ENCODE peak calls at places on chromosomes 11 and 22, in nine cellular contexts. Z is Caco-2; R is astrocyte of the spinal cord; W is left ventricle myocardium inferior; L is AG04449; Y is breast epithelium; U is body of pancreas; S is effector memory CD4-positive, alpha-beta T cell; M is hepatocyte. O is an unnamed sample.

GRCh38 chr11:35235944-35236666 is 97.1 kb downstream of the CD44 start:
- DNase-seq in Z (no peak), R (peak), W (no peak), L (no peak), Y (peak), U (peak), S (peak), M (no peak), O (peak)

GRCh38 chr22:20430641-20431519 is 6.7 kb downstream of the SCARF2 start:
- DNase-seq in Z (no peak), R (no peak), W (peak), L (no peak), Y (no peak), U (peak), S (peak), M (peak), O (no peak)

GRCh38 chr11:30579348-30579747 is 6.8 kb downstream of the MPPED2 start:
- DNase-seq in Z (no peak), R (no peak), W (no peak), L (no peak), Y (no peak), U (no peak), S (no peak), M (no peak), O (no peak)

GRCh38 chr11:61115498-61116224 is 13.4 kb downstream of the CD5 start:
- DNase-seq in Z (no peak), R (no peak), W (no peak), L (no peak), Y (no peak), U (no peak), S (no peak), M (no peak), O (no peak)

GRCh38 chr11:47467372-47467771 is 18.4 kb upstream of the RAPSN start:
- DNase-seq in Z (no peak), R (no peak), W (no peak), L (no peak), Y (no peak), U (peak), S (no peak), M (no peak), O (no peak)

GRCh38 chr11:60169264-60169915 is 13.5 kb downstream of the MS4A6A start:
- DNase-seq in Z (no peak), R (peak), W (no peak), L (no peak), Y (no peak), U (peak), S (no peak), M (no peak), O (peak)

GRCh38 chr22:44797181-44797720 is 44.9 kb downstream of the ARHGAP8 start:
- DNase-seq in Z (no peak), R (no peak), W (no peak), L (no peak), Y (no peak), U (no peak), S (no peak), M (no peak), O (no peak)

GRCh38 chr11:113447621-113448310 is 27.4 kb downstream of the DRD2 start:
- DNase-seq in Z (no peak), R (peak), W (no peak), L (no peak), Y (no peak), U (no peak), S (no peak), M (no peak), O (peak)

GRCh38 chr22:35930933-35931332 is 97.7 kb downstream of the RBFOX2 start:
- DNase-seq in Z (no peak), R (peak), W (no peak), L (no peak), Y (no peak), U (peak), S (no peak), M (peak), O (no peak)

GRCh38 chr22:28477556-28477955 is 202.1 kb downstream of the TTC28 start:
- DNase-seq in Z (no peak), R (no peak), W (no peak), L (no peak), Y (no peak), U (no peak), S (no peak), M (no peak), O (no peak)

GRCh38 chr11:123313261-123313660 is 116.8 kb upstream of the GRAMD1B start:
- DNase-seq in Z (no peak), R (no peak), W (no peak), L (no peak), Y (no peak), U (no peak), S (no peak), M (no peak), O (no peak)

GRCh38 chr22:21570398-21570797 is 2.9 kb downstream of the UBE2L3 start:
- DNase-seq in Z (no peak), R (no peak), W (no peak), L (no peak), Y (no peak), U (no peak), S (no peak), M (no peak), O (no peak)

GRCh38 chr11:44528103-44528502 is 37.4 kb upstream of the CD82 start:
- DNase-seq in Z (no peak), R (no peak), W (no peak), L (no peak), Y (no peak), U (no peak), S (no peak), M (peak), O (no peak)

GRCh38 chr11:121282376-121282775 is 10.2 kb upstream of the SC5D start:
- DNase-seq in Z (no peak), R (no peak), W (no peak), L (no peak), Y (no peak), U (no peak), S (no peak), M (no peak), O (no peak)

GRCh38 chr11:16923987-16924386 is 90.2 kb downstream of the PLEKHA7 start:
- DNase-seq in Z (peak), R (no peak), W (no peak), L (no peak), Y (no peak), U (peak), S (no peak), M (peak), O (no peak)
- H3K4me3 ChIP-seq in Z (peak), R (no peak), W (peak), L (no peak), Y (no peak), U (no peak), S (no peak), M (no peak), O (no peak)

GRCh38 chr11:134246678-134247077 is 6.5 kb downstream of the THYN1 start:
- DNase-seq in Z (no peak), R (no peak), W (no peak), L (no peak), Y (no peak), U (no peak), S (no peak), M (no peak), O (no peak)

GRCh38 chr11:134246100-134246499 is 7.1 kb downstream of the THYN1 start:
- DNase-seq in Z (no peak), R (no peak), W (no peak), L (no peak), Y (no peak), U (no peak), S (no peak), M (no peak), O (no peak)

GRCh38 chr11:134244593-134244992 is 8.6 kb downstream of the THYN1 start:
- DNase-seq in Z (peak), R (no peak), W (no peak), L (no peak), Y (no peak), U (no peak), S (no peak), M (peak), O (no peak)

GRCh38 chr11:134243913-134244312 is 9.2 kb downstream of the THYN1 start:
- DNase-seq in Z (peak), R (no peak), W (no peak), L (no peak), Y (no peak), U (peak), S (no peak), M (no peak), O (no peak)

GRCh38 chr11:134245434-134245833 is 7.7 kb downstream of the THYN1 start:
- DNase-seq in Z (peak), R (no peak), W (no peak), L (no peak), Y (no peak), U (no peak), S (no peak), M (no peak), O (no peak)
- H3K4me3 ChIP-seq in Z (no peak), R (no peak), W (no peak), L (no peak), Y (no peak), U (no peak), S (no peak), M (no peak), O (no peak)

GRCh38 chr11:70934999-70935768 is 317.2 kb downstream of the SHANK2 start:
- DNase-seq in Z (no peak), R (no peak), W (no peak), L (no peak), Y (no peak), U (no peak), S (no peak), M (no peak), O (peak)
- H3K4me3 ChIP-seq in Z (no peak), R (no peak), W (no peak), L (no peak), Y (no peak), U (no peak), S (no peak), M (no peak), O (no peak)

GRCh38 chr11:62506413-62506940 is 40.1 kb downstream of the AHNAK start:
- DNase-seq in Z (no peak), R (no peak), W (no peak), L (no peak), Y (no peak), U (no peak), S (no peak), M (no peak), O (no peak)

GRCh38 chr11:62505112-62505783 is 41.4 kb downstream of the AHNAK start:
- DNase-seq in Z (no peak), R (no peak), W (peak), L (no peak), Y (no peak), U (peak), S (no peak), M (peak), O (no peak)

GRCh38 chr11:62505784-62506145 is 40.8 kb downstream of the AHNAK start:
- DNase-seq in Z (no peak), R (no peak), W (no peak), L (no peak), Y (no peak), U (no peak), S (no peak), M (no peak), O (no peak)

GRCh38 chr11:62507023-62507422 is 39.6 kb downstream of the AHNAK start:
- DNase-seq in Z (no peak), R (no peak), W (no peak), L (no peak), Y (no peak), U (no peak), S (no peak), M (no peak), O (no peak)

DNA sequence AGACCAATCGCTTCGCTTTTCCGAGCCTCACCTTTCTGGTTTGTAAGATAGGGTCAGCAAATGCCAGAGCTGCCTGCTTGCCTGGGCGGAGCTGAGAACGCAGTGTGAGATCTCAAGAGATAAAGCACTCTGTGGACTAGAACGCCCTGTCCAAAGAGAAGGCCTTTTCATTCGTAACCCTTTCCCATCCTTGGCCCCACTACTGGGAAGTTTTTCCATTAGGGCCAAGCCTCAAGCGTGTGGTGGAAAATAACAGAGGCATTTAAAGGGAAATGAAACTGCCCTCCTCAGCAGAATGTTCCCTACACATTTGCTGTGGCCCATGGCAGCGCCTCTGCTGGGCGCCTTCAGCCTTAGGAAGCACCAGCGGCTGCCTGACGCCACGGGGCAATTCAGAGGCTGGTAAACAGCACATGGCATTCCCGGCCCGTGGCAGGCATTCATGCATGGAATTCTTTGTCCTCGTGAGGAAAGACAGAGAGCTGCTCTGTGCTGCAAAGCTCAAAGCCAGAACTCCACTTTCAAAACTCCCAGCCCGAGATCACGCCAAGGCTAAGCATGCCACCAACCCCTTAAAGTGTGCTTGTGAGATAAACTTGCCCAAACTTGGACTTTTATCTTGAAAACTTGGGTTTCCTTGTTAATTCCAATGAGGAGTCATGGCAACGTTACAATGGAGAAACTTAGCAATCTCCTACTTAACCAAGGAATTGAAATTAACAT is 38.1 kb downstream of the AHNAK start:
- DNase-seq in Z (peak), R (peak), W (peak), L (peak), Y (peak), U (peak), S (no peak), M (peak), O (peak)
- H3K4me3 ChIP-seq in Z (peak), R (no peak), W (peak), L (peak), Y (peak), U (no peak), S (no peak), M (no peak), O (no peak)

DNA sequence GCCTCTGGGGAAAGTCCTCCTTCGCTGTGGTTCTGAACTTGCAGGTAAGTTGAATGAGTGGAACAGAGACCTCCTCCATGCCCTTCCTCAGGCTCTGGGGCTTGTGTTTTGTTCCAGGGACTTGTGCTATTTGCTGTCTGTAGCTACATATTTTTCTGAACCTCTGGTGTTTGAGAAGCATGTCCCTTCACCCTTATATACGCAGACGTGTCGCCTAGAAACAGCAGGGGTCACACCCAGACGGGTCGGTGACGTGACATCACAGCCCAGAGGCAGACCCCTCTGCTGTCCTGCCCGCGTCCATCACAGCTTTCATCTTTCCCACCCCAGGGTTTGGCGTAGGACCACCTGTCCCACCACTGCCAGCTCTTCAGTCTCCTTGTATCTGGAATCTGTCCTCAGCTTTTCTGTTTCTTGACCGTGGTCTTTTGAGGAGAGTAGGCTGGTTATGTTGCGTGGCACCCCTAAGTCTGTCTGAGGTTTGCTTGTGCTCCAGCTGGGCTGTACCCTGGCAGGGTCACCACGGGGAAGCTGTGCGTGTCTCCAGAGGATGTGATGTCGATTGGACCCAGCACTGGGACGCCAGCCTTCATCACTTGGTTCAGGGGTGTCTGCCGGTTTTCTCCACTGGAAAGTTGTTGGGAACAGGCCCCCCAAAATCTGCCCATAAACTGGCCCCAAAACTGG is 13.4 kb upstream of the MUC5B start:
- DNase-seq in Z (no peak), R (no peak), W (no peak), L (no peak), Y (peak), U (no peak), S (no peak), M (no peak), O (no peak)
- H3K4me3 ChIP-seq in Z (no peak), R (no peak), W (no peak), L (no peak), Y (no peak), U (no peak), S (no peak), M (no peak), O (no peak)

GRCh38 chr11:57499983-57500461 is 15.5 kb downstream of the SLC43A1 start:
- DNase-seq in Z (no peak), R (no peak), W (no peak), L (no peak), Y (no peak), U (no peak), S (no peak), M (no peak), O (no peak)
- H3K4me3 ChIP-seq in Z (no peak), R (peak), W (peak), L (peak), Y (peak), U (no peak), S (no peak), M (no peak), O (peak)